ENCODE peak calls at places on chromosomes 11 and 22, in four cellular contexts. P is Panc1, U is HepG2, V is K562. Z is an unnamed sample.

GRCh38 chr11:19499999-19500398 is 212.6 kb upstream of the NAV2 start:
- DNase-seq in P (no peak), U (no peak), V (no peak), Z (no peak)

GRCh38 chr11:75073459-75074190 is 23.1 kb downstream of the OR2AT4 start:
- DNase-seq in U (peak; percentile 7), V (peak; percentile 47), P (no peak), Z (no peak)

GRCh38 chr11:57618438-57618837 is 21.0 kb downstream of the SERPING1 start:
- DNase-seq in U (no peak), P (no peak), V (no peak), Z (no peak)

GRCh38 chr11:82960000-82960778 is 58.7 kb downstream of the DDIAS start:
- DNase-seq in U (no peak), P (no peak), V (no peak), Z (no peak)

GRCh38 chr11:64334764-64335741 is 5.0 kb upstream of the CCDC88B start:
- DNase-seq in V (peak; percentile 98), P (peak; percentile 94), U (peak; percentile 85), Z (peak; percentile 96)

GRCh38 chr11:93573184-93573583 is 30.0 kb upstream of the SMCO4 start:
- DNase-seq in U (no peak), V (no peak), P (no peak), Z (no peak)

GRCh38 chr11:2558402-2558801 is 113.6 kb downstream of the KCNQ1 start:
- DNase-seq in U (no peak), P (no peak), V (no peak), Z (no peak)

GRCh38 chr11:27231519-27231918 is 131.5 kb downstream of the CCDC34 start:
- DNase-seq in V (no peak), P (no peak), U (no peak), Z (no peak)

GRCh38 chr22:38196791-38197429 is 4.9 kb upstream of the MAFF start:
- DNase-seq in V (peak; percentile 38), P (no peak), U (no peak), Z (no peak)

GRCh38 chr11:132312161-132312560 is 941.7 kb downstream of the NTM start:
- DNase-seq in P (no peak), U (no peak), V (no peak), Z (no peak)

GRCh38 chr11:78000193-78000592 is 5.7 kb upstream of the INTS4 start:
- DNase-seq in U (peak; percentile 70), V (peak; percentile 81), P (peak; percentile 47), Z (peak; percentile 68)

GRCh38 chr22:23119492-23120414 is 22.0 kb downstream of the RSPH14 start:
- DNase-seq in V (peak; percentile 80), P (no peak), U (no peak), Z (no peak)

GRCh38 chr11:101567086-101567485 is 16.7 kb downstream of the TRPC6 start:
- DNase-seq in P (no peak), V (no peak), U (no peak), Z (no peak)

GRCh38 chr11:107017433-107018227 is 646 bp downstream of the GUCY1A2 start:
- DNase-seq in U (peak; percentile 2), P (no peak), V (peak; percentile 36), Z (no peak)

GRCh38 chr22:42353883-42354727 is 78.1 kb downstream of the NFAM1 start:
- DNase-seq in P (no peak), V (no peak), U (no peak), Z (no peak)

GRCh38 chr11:66363805-66364535 is 7.6 kb downstream of the SLC29A2 start:
- DNase-seq in P (no peak), U (no peak), V (peak; percentile 85), Z (no peak)

GRCh38 chr22:17235149-17235655 is 16.0 kb upstream of the ADA2 start:
- DNase-seq in P (no peak), V (no peak), U (no peak), Z (no peak)

GRCh38 chr11:9525116-9525515 is 48.4 kb upstream of the WEE1 start:
- DNase-seq in U (no peak), V (no peak), P (no peak), Z (no peak)

GRCh38 chr11:76551400-76551799 is 106.6 kb downstream of the EMSY start:
- DNase-seq in V (no peak), P (no peak), U (no peak), Z (no peak)

GRCh38 chr11:120516461-120517389 is 5.2 kb downstream of the GRIK4 start:
- DNase-seq in U (peak; percentile 45), P (no peak), V (no peak), Z (no peak)

GRCh38 chr11:91926967-91927366 is 297.7 kb upstream of the FAT3 start:
- DNase-seq in V (no peak), U (no peak), P (no peak), Z (no peak)

GRCh38 chr11:79431535-79431934 is 9.3 kb downstream of the TENM4 start:
- DNase-seq in U (no peak), P (no peak), V (no peak), Z (no peak)

GRCh38 chr11:118401880-118402590 is 629 bp downstream of the ATP5MG start:
- DNase-seq in V (no peak), U (peak; percentile 76), P (no peak), Z (no peak)

GRCh38 chr11:64339754-64340408 is at the start of gene CCDC88B:
- DNase-seq in U (no peak), V (no peak), P (no peak), Z (no peak)

DNA sequence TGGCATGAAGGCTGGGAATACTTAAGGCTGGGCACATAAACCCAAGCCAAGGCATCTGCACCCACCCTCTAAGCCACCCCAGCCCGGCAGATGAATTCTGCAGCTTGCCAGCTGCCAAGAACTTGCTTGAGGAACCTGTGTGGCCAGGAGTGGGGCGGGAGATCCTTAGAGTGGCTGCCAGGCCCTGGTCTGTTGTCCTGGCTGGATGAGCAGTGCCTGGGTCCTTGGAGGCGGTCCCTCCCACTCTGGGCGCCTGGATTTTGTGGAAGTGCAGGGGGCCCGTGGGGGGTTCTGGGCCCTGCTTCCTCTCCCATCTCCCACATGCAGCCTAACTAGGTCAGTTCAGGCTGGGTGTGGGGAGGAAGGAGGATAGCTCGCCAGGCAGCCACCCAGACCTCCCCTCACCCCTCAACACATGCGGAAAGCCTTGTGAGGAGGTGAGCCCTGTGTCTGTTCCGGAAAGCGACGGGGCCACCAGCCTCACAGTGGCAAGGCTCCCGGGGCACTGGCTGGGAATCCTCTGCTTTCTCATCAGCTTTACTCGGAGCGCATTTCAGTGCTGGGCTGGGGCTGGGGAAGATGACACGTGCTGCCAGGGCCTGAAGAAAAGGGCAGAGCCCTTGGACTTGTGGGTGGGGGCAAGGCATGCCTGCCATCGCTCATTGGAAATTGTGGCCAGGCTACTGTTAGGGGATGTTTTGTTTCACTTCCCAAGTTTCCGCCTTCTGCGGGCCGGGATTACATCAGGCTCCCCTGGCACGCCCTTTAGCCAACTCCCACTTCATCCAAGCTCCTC is 8.4 kb downstream of the DAGLA start:
- DNase-seq in U (no peak), V (no peak), P (no peak), Z (no peak)
- TF ChIP-seq TCF7L2 in U (no peak), V (no peak), P (no peak), Z (no peak)

DNA sequence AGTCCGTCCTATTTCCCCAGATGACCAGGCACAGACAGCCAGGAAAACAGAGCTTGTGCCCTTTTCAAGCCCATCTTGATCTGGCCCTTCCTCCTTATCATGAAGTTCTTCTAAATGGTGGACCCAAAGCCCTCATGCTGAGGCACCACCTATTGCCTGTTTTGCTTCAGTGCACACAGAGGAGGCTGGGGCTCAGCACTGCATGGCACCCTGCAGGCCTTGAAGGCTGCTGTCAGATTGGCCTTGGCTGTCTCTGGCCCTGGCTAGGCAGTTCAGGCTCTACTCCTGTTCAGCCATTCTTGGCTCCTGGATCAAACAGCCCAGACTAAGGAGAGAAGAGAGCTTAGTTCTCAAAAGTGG is 49.2 kb downstream of the OTOG start:
- DNase-seq in U (no peak), V (no peak), P (no peak), Z (no peak)
- TF ChIP-seq TCF7L2 in U (no peak), V (no peak), P (no peak), Z (no peak)

GRCh38 chr22:47091241-47091691 is 328.8 kb downstream of the TBC1D22A start:
- DNase-seq in P (no peak), V (peak; percentile 88), U (no peak), Z (no peak)
- TF ChIP-seq TCF7L2 in P (no peak), V (no peak), U (no peak), Z (no peak)

DNA sequence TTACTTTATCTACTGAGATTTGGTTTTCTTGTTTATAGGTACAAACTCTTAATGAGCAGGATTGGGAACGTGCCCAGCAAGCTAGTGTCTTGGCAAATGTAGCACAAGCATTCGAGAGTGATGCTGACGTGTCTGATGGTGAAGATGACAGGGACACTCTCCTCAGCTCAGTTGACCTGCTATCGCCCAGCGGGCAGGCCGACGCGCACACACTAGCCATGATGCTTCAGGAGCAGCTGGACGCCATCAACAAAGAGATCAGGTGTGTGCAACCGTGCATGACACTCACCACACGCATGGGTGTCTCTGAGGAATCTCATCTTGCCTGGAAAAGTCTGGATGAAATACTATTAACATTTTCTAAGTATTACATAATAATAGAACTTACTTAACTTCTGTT is 54.7 kb upstream of the CTTN start:
- DNase-seq in U (no peak), P (no peak), V (no peak), Z (no peak)
- TF ChIP-seq TCF7L2 in U (no peak), P (no peak), V (no peak), Z (no peak)

GRCh38 chr11:24295360-24295759 is 201.5 kb upstream of the LUZP2 start:
- DNase-seq in P (no peak), U (no peak), V (no peak), Z (no peak)
- TF ChIP-seq TCF7L2 in P (no peak), U (no peak), V (no peak), Z (no peak)

GRCh38 chr22:39242389-39242808 is 2.4 kb downstream of the PDGFB start:
- DNase-seq in V (no peak), U (no peak), P (no peak), Z (no peak)

GRCh38 chr22:39242809-39243442 is 1.9 kb downstream of the PDGFB start:
- DNase-seq in P (no peak), U (peak; percentile 60), V (no peak), Z (no peak)

GRCh38 chr22:39243443-39244072 is 1.2 kb downstream of the PDGFB start:
- DNase-seq in U (peak; percentile 75), P (no peak), V (no peak), Z (no peak)

GRCh38 chr22:39240841-39241631 is 3.7 kb downstream of the PDGFB start:
- DNase-seq in V (peak; percentile 42), P (peak; percentile 39), U (peak; percentile 91), Z (peak; percentile 64)

GRCh38 chr22:39241632-39242388 is 3.0 kb downstream of the PDGFB start:
- DNase-seq in U (no peak), V (no peak), P (no peak), Z (no peak)
- TF ChIP-seq TCF7L2 in U (no peak), V (no peak), P (no peak), Z (no peak)

DNA sequence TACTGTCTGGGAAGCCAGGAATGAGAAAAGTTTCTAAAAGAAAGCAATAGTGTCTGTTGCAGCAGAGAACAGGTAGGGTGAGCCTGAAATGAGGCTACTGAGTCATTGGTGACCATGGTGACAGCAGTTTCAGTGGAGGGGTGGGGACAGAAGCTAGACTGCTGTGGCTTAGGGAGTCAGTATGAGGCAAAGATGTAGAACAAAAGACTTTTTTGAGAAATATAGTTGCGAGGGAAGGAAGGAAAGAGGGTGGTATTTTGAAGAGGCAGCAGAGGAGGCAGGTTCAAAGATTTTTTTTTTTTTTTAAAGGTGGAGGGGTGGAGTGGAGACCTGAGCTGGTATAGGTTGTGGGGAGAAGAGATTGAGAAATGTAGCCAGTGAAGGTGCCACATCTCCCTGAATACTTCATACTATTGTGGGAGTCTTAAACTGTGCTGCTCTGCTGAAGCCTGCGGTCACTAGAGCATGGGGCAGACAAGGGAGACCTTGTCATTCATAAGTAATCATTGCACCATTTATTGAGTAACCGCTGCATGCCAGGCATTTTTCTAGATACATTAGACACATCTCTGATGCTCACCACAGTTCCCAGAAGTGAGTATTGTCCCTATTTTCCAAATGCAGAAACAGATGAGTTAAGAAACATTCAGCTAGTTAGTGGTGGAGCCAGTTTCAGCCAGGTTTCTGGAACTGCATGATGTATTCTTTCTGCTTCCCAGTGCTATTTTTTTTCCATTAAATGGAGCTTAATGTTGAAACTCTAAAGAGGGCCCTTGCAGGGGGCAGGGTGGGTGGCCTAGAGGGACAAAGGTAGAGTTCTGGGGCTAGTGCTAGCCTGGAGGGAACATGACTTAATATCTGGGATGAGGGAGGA is 49.9 kb downstream of the STIM1 start:
- DNase-seq in U (peak; percentile 98), V (peak; percentile 51), P (no peak), Z (peak; percentile 34)
- TF ChIP-seq TCF7L2 in U (no peak), V (no peak), P (no peak), Z (no peak)

Z was measured in HCT116.